ENCODE peak calls at places on chromosomes 16 and 17, in six cellular contexts. One of them, this sample, is unnamed.

GRCh38 chr17:46026045-46026814 is 27.2 kb downstream of the STH start:
- DNase-seq in cardiac fibroblast: no peak
- DNase-seq in hepatic stellate cell: no peak
- DNase-seq in HCT116: no peak
- DNase-seq in effector CD4-positive, alpha-beta T cell: no peak
- DNase-seq in B cell: peak
- DNase-seq in this sample: no peak

GRCh38 chr17:78535285-78536197 is 41.7 kb downstream of the DNAH17 start:
- DNase-seq in cardiac fibroblast: no peak
- DNase-seq in hepatic stellate cell: no peak
- DNase-seq in HCT116: no peak
- DNase-seq in effector CD4-positive, alpha-beta T cell: no peak
- DNase-seq in B cell: no peak
- DNase-seq in this sample: no peak

GRCh38 chr17:68657166-68657940 is 56.2 kb upstream of the FAM20A start:
- DNase-seq in cardiac fibroblast: no peak
- DNase-seq in hepatic stellate cell: no peak
- DNase-seq in HCT116: no peak
- DNase-seq in effector CD4-positive, alpha-beta T cell: no peak
- DNase-seq in B cell: no peak
- DNase-seq in this sample: no peak

GRCh38 chr17:82551779-82552457 is 32.4 kb downstream of the FOXK2 start:
- DNase-seq in cardiac fibroblast: peak
- DNase-seq in hepatic stellate cell: peak
- DNase-seq in HCT116: peak
- DNase-seq in effector CD4-positive, alpha-beta T cell: peak
- DNase-seq in B cell: peak
- DNase-seq in this sample: peak

GRCh38 chr17:74267579-74267978 is 6.5 kb upstream of the DNAI2 start:
- DNase-seq in cardiac fibroblast: no peak
- DNase-seq in hepatic stellate cell: no peak
- DNase-seq in HCT116: no peak
- DNase-seq in effector CD4-positive, alpha-beta T cell: no peak
- DNase-seq in B cell: no peak
- DNase-seq in this sample: no peak

GRCh38 chr17:38559025-38559879 is 46.5 kb downstream of the SRCIN1 start:
- DNase-seq in cardiac fibroblast: peak
- DNase-seq in hepatic stellate cell: no peak
- DNase-seq in HCT116: peak
- DNase-seq in effector CD4-positive, alpha-beta T cell: peak
- DNase-seq in B cell: peak
- DNase-seq in this sample: no peak

GRCh38 chr17:43416998-43417891 is 18.5 kb downstream of the ARL4D start:
- DNase-seq in cardiac fibroblast: peak
- DNase-seq in hepatic stellate cell: peak
- DNase-seq in HCT116: no peak
- DNase-seq in effector CD4-positive, alpha-beta T cell: no peak
- DNase-seq in B cell: no peak
- DNase-seq in this sample: peak

GRCh38 chr16:2785101-2785991 is 2.0 kb downstream of the PRSS33 start:
- DNase-seq in cardiac fibroblast: no peak
- DNase-seq in hepatic stellate cell: no peak
- DNase-seq in HCT116: no peak
- DNase-seq in effector CD4-positive, alpha-beta T cell: no peak
- DNase-seq in B cell: peak
- DNase-seq in this sample: no peak

GRCh38 chr17:42598905-42599304 is 10.3 kb downstream of the RETREG3 start:
- DNase-seq in cardiac fibroblast: peak
- DNase-seq in hepatic stellate cell: no peak
- DNase-seq in HCT116: no peak
- DNase-seq in effector CD4-positive, alpha-beta T cell: no peak
- DNase-seq in B cell: no peak
- DNase-seq in this sample: no peak

GRCh38 chr17:33099906-33100305 is 108.3 kb downstream of the SPACA3 start:
- DNase-seq in cardiac fibroblast: no peak
- DNase-seq in hepatic stellate cell: no peak
- DNase-seq in HCT116: no peak
- DNase-seq in effector CD4-positive, alpha-beta T cell: no peak
- DNase-seq in B cell: no peak
- DNase-seq in this sample: no peak

GRCh38 chr16:17723735-17724134 is 253.0 kb upstream of the XYLT1 start:
- DNase-seq in cardiac fibroblast: peak
- DNase-seq in hepatic stellate cell: no peak
- DNase-seq in HCT116: no peak
- DNase-seq in effector CD4-positive, alpha-beta T cell: no peak
- DNase-seq in B cell: no peak
- DNase-seq in this sample: peak